ENCODE peak calls at places on chromosome 3, in five cellular contexts. One of them, this sample, is unnamed.
A peak's percentile ranks its signal among the peaks of the same experiment; 100 is the strongest.

GRCh38 chr3:98602078-98602678 is 8.8 kb upstream of the CPOX start:
- DNase-seq in cardiac muscle cell: peak; percentile 84
- DNase-seq in HCT116: peak; percentile 71
- DNase-seq in GM06990: no peak
- DNase-seq in BE2C: peak; percentile 50
- DNase-seq in this sample: peak; percentile 36

GRCh38 chr3:51581529-51581928 is 43.0 kb downstream of the RAD54L2 start:
- DNase-seq in GM06990: no peak
- DNase-seq in cardiac muscle cell: peak; percentile 21
- DNase-seq in BE2C: peak; percentile 24
- DNase-seq in HCT116: no peak
- DNase-seq in this sample: peak; percentile 65

GRCh38 chr3:56787784-56788256 is 13.9 kb downstream of the ARHGEF3 start:
- DNase-seq in GM06990: peak; percentile 63
- DNase-seq in cardiac muscle cell: no peak
- DNase-seq in BE2C: no peak
- DNase-seq in HCT116: no peak
- DNase-seq in this sample: no peak

GRCh38 chr3:126540946-126541627 is 17.1 kb downstream of the CHST13 start:
- DNase-seq in GM06990: no peak
- DNase-seq in HCT116: no peak
- DNase-seq in BE2C: no peak
- DNase-seq in cardiac muscle cell: no peak
- DNase-seq in this sample: no peak

GRCh38 chr3:124765197-124765596 is 34.9 kb downstream of the UMPS start:
- DNase-seq in BE2C: no peak
- DNase-seq in cardiac muscle cell: no peak
- DNase-seq in GM06990: no peak
- DNase-seq in HCT116: no peak
- DNase-seq in this sample: no peak

GRCh38 chr3:11803977-11804903 is 42.4 kb downstream of the TAMM41 start:
- DNase-seq in BE2C: peak; percentile 23
- DNase-seq in GM06990: no peak
- DNase-seq in cardiac muscle cell: peak; percentile 78
- DNase-seq in HCT116: peak; percentile 35
- DNase-seq in this sample: peak; percentile 37

GRCh38 chr3:152317184-152317583 is 48.5 kb downstream of the MBNL1 start:
- DNase-seq in BE2C: no peak
- DNase-seq in cardiac muscle cell: no peak
- DNase-seq in HCT116: no peak
- DNase-seq in GM06990: no peak
- DNase-seq in this sample: no peak

GRCh38 chr3:133295199-133295901 is 104.5 kb upstream of the BFSP2 start:
- DNase-seq in cardiac muscle cell: peak; percentile 19
- DNase-seq in GM06990: peak; percentile 16
- DNase-seq in BE2C: peak; percentile 64
- DNase-seq in HCT116: no peak
- DNase-seq in this sample: no peak

GRCh38 chr3:50632450-50632849 is 15.5 kb downstream of the MAPKAPK3 start:
- DNase-seq in cardiac muscle cell: no peak
- DNase-seq in HCT116: no peak
- DNase-seq in GM06990: no peak
- DNase-seq in BE2C: peak; percentile 50
- DNase-seq in this sample: no peak

GRCh38 chr3:101928890-101929289 is 79.6 kb downstream of the NFKBIZ start:
- DNase-seq in GM06990: no peak
- DNase-seq in BE2C: no peak
- DNase-seq in cardiac muscle cell: peak; percentile 33
- DNase-seq in HCT116: no peak
- DNase-seq in this sample: no peak

GRCh38 chr3:63279000-63279366 is 875 bp downstream of the SYNPR start:
- DNase-seq in BE2C: peak; percentile 25
- DNase-seq in HCT116: no peak
- DNase-seq in GM06990: no peak
- DNase-seq in cardiac muscle cell: no peak
- DNase-seq in this sample: no peak

GRCh38 chr3:9198805-9199386 is 50.5 kb downstream of the SRGAP3 start:
- DNase-seq in BE2C: no peak
- DNase-seq in cardiac muscle cell: peak; percentile 3
- DNase-seq in HCT116: no peak
- DNase-seq in GM06990: no peak
- DNase-seq in this sample: no peak

GRCh38 chr3:33791477-33792166 is 6.8 kb upstream of the PDCD6IP start:
- DNase-seq in BE2C: no peak
- DNase-seq in cardiac muscle cell: no peak
- DNase-seq in HCT116: no peak
- DNase-seq in GM06990: peak; percentile 5
- DNase-seq in this sample: no peak

GRCh38 chr3:151426337-151426648 is 34.6 kb downstream of the IGSF10 start:
- DNase-seq in GM06990: peak; percentile 21
- DNase-seq in cardiac muscle cell: no peak
- DNase-seq in HCT116: peak; percentile 15
- DNase-seq in BE2C: no peak
- DNase-seq in this sample: no peak

GRCh38 chr3:50170689-50171088 is 15.6 kb downstream of the SEMA3F start:
- DNase-seq in cardiac muscle cell: peak; percentile 80
- DNase-seq in BE2C: no peak
- DNase-seq in HCT116: no peak
- DNase-seq in GM06990: no peak
- DNase-seq in this sample: no peak

GRCh38 chr3:4981160-4981687 is 2.0 kb downstream of the BHLHE40 start:
- DNase-seq in HCT116: no peak
- DNase-seq in cardiac muscle cell: peak; percentile 43
- DNase-seq in GM06990: no peak
- DNase-seq in BE2C: no peak
- DNase-seq in this sample: no peak
- H3K27me3 ChIP-seq in HCT116: no peaks in the 10 kb centered on the region
- H3K27me3 ChIP-seq in cardiac muscle cell: no peaks in the 10 kb centered on the region
- H3K27me3 ChIP-seq in GM06990: no peaks in the 10 kb centered on the region
- H3K27me3 ChIP-seq in BE2C: no peaks in the 10 kb centered on the region
- H3K27me3 ChIP-seq in this sample: no peaks in the 10 kb centered on the region

GRCh38 chr3:16171825-16172224 is 2.7 kb upstream of the GALNT15 start:
- DNase-seq in HCT116: no peak
- DNase-seq in GM06990: no peak
- DNase-seq in BE2C: no peak
- DNase-seq in cardiac muscle cell: no peak
- DNase-seq in this sample: no peak
- TF ChIP-seq CTCF in HCT116: no peak
- TF ChIP-seq CTCF in GM06990: no peak
- TF ChIP-seq CTCF in BE2C: no peak
- TF ChIP-seq CTCF in cardiac muscle cell: no peak
- TF ChIP-seq CTCF in this sample: no peak

GRCh38 chr3:172100482-172100881 is 61.1 kb downstream of the FNDC3B start:
- DNase-seq in GM06990: no peak
- DNase-seq in cardiac muscle cell: no peak
- DNase-seq in BE2C: no peak
- DNase-seq in HCT116: no peak
- DNase-seq in this sample: no peak
- H3K27me3 ChIP-seq in GM06990: no peaks in the 10 kb centered on the region
- H3K27me3 ChIP-seq in cardiac muscle cell: no peaks in the 10 kb centered on the region
- H3K27me3 ChIP-seq in BE2C: no peaks in the 10 kb centered on the region
- H3K27me3 ChIP-seq in HCT116: no peaks in the 10 kb centered on the region
- H3K27me3 ChIP-seq in this sample: no peaks in the 10 kb centered on the region

DNA sequence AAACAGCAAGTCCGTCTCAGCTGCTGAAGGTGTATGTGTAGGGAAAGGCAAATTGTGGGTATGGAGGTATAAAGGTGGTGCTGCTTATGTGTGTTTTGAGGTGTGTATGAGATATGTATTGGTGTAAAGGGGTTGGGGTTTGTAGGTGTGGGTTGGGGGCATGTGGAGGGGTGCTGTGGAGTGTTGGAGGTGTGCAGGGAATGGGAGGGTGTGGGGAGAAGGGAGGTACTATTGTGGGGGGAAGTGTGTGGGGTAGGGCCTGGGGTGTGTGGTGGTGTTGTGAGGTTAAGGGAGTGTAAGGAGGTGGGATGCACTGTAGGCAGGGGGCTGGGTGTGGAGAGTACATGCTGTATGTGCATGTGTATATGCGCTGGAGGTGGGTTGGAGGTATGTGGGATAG is 15.7 kb downstream of the CCDC12 start:
- DNase-seq in BE2C: no peak
- DNase-seq in HCT116: no peak
- DNase-seq in GM06990: no peak
- DNase-seq in cardiac muscle cell: no peak
- DNase-seq in this sample: no peak
- TF ChIP-seq CTCF in BE2C: no peak
- TF ChIP-seq CTCF in HCT116: no peak
- TF ChIP-seq CTCF in GM06990: no peak
- TF ChIP-seq CTCF in cardiac muscle cell: no peak
- TF ChIP-seq CTCF in this sample: no peak

GRCh38 chr3:186459108-186459467 is 85.1 kb downstream of the CRYGS start:
- DNase-seq in HCT116: no peak
- DNase-seq in BE2C: no peak
- DNase-seq in cardiac muscle cell: no peak
- DNase-seq in GM06990: no peak
- DNase-seq in this sample: no peak

GRCh38 chr3:186458306-186459107 is 85.7 kb downstream of the CRYGS start:
- DNase-seq in BE2C: no peak
- DNase-seq in HCT116: no peak
- DNase-seq in cardiac muscle cell: no peak
- DNase-seq in GM06990: no peak
- DNase-seq in this sample: no peak

GRCh38 chr3:186453531-186453930 is 90.6 kb downstream of the CRYGS start:
- DNase-seq in GM06990: no peak
- DNase-seq in cardiac muscle cell: no peak
- DNase-seq in HCT116: no peak
- DNase-seq in BE2C: no peak
- DNase-seq in this sample: no peak

GRCh38 chr3:186454881-186455703 is 89.1 kb downstream of the CRYGS start:
- DNase-seq in cardiac muscle cell: no peak
- DNase-seq in HCT116: no peak
- DNase-seq in BE2C: no peak
- DNase-seq in GM06990: no peak
- DNase-seq in this sample: no peak

GRCh38 chr3:186456636-186457265 is 87.4 kb downstream of the CRYGS start:
- DNase-seq in BE2C: no peak
- DNase-seq in GM06990: no peak
- DNase-seq in cardiac muscle cell: no peak
- DNase-seq in HCT116: no peak
- DNase-seq in this sample: no peak
- H3K27me3 ChIP-seq in BE2C: no peaks in the 10 kb centered on the region
- H3K27me3 ChIP-seq in GM06990: no peaks in the 10 kb centered on the region
- H3K27me3 ChIP-seq in cardiac muscle cell: no peaks in the 10 kb centered on the region
- H3K27me3 ChIP-seq in HCT116: peaks cover 36% of the 10 kb centered on the region
- H3K27me3 ChIP-seq in this sample: no peaks in the 10 kb centered on the region

GRCh38 chr3:157136647-157137387 is 23.1 kb downstream of the CCNL1 start:
- DNase-seq in GM06990: no peak
- DNase-seq in cardiac muscle cell: peak; percentile 72
- DNase-seq in BE2C: no peak
- DNase-seq in HCT116: no peak
- DNase-seq in this sample: no peak

GRCh38 chr3:157134620-157135191 is 25.2 kb downstream of the CCNL1 start:
- DNase-seq in HCT116: no peak
- DNase-seq in cardiac muscle cell: no peak
- DNase-seq in GM06990: no peak
- DNase-seq in BE2C: no peak
- DNase-seq in this sample: no peak

GRCh38 chr3:157132936-157133335 is 27.0 kb downstream of the CCNL1 start:
- DNase-seq in BE2C: no peak
- DNase-seq in HCT116: no peak
- DNase-seq in GM06990: no peak
- DNase-seq in cardiac muscle cell: no peak
- DNase-seq in this sample: no peak

GRCh38 chr3:157133434-157134320 is 26.3 kb downstream of the CCNL1 start:
- DNase-seq in HCT116: no peak
- DNase-seq in BE2C: no peak
- DNase-seq in GM06990: no peak
- DNase-seq in cardiac muscle cell: no peak
- DNase-seq in this sample: no peak

DNA sequence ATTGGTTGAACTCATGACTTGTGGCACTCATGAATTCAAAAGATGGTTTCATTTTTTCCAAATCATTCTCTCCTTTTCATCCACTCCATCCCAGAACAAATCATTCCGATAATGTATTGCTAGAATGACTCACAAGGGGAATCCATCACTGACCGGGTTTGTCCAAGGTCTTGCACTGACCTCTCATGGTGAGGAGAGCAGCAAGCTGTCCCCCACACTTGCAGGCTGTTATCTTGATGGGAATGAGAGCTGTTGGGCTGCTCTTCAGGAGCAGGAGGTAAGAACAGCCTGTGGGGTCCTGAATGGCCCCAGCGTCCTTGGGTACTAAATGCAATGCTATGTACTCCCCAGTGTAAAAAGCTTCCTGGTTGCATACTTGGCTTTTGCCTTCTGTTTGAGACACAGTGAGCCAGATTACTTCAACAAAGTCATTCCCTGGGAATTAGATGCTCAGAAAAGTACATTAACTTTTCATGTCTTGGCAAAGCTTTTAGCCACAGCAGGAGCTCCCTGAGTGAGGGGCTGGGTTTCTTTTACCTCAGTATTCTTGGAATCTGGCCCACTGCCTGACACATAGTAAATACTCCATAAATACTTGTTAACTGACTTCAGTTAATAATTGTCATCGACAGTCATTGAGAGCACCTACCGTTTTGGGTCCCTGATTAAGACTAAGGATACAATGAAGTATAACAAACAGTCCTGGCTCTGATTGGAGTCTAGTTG is 24.1 kb downstream of the CCNL1 start:
- DNase-seq in GM06990: no peak
- DNase-seq in BE2C: no peak
- DNase-seq in HCT116: no peak
- DNase-seq in cardiac muscle cell: peak; percentile 75
- DNase-seq in this sample: no peak
- TF ChIP-seq CTCF in GM06990: no peak
- TF ChIP-seq CTCF in BE2C: no peak
- TF ChIP-seq CTCF in HCT116: no peak
- TF ChIP-seq CTCF in cardiac muscle cell: peak; percentile 25
- TF ChIP-seq CTCF in this sample: peak; percentile 1

DNA sequence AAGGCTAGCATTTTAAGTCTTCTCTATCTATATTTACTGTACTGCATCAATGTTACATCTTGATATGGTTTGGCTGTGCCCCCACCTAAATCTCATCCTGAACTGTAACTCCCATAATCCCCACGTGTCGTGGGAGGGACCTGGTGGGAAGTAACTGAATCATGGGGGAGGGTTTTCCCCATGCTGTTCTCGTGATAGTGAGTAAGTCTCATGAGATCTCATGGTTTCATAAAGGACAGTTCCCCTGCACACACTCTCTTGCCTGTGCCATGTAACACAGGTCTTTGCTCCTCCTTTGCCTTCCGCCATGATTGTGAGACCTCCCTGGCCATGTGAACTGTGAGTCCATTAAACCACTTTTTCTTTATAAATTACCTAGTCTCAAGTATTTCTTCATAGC is 161.5 kb downstream of the TBC1D5 start:
- DNase-seq in cardiac muscle cell: no peak
- DNase-seq in HCT116: no peak
- DNase-seq in GM06990: no peak
- DNase-seq in BE2C: no peak
- DNase-seq in this sample: no peak
- H3K27me3 ChIP-seq in cardiac muscle cell: no peaks in the 10 kb centered on the region
- H3K27me3 ChIP-seq in HCT116: no peaks in the 10 kb centered on the region
- H3K27me3 ChIP-seq in GM06990: no peaks in the 10 kb centered on the region
- H3K27me3 ChIP-seq in BE2C: no peaks in the 10 kb centered on the region
- H3K27me3 ChIP-seq in this sample: no peaks in the 10 kb centered on the region

GRCh38 chr3:69671082-69671952 is 67.9 kb upstream of the MITF start:
- DNase-seq in BE2C: peak; percentile 81
- DNase-seq in GM06990: no peak
- DNase-seq in cardiac muscle cell: peak; percentile 65
- DNase-seq in HCT116: peak; percentile 15
- DNase-seq in this sample: no peak
- TF ChIP-seq CTCF in BE2C: peak; percentile 76
- TF ChIP-seq CTCF in GM06990: peak; percentile 56
- TF ChIP-seq CTCF in cardiac muscle cell: peak; percentile 70
- TF ChIP-seq CTCF in HCT116: peak; percentile 38
- TF ChIP-seq CTCF in this sample: peak; percentile 52

GRCh38 chr3:15171096-15171495 is 35.0 kb upstream of the CAPN7 start:
- DNase-seq in cardiac muscle cell: peak; percentile 37
- DNase-seq in HCT116: no peak
- DNase-seq in GM06990: no peak
- DNase-seq in BE2C: no peak
- DNase-seq in this sample: no peak
- H3K27me3 ChIP-seq in cardiac muscle cell: peaks cover 31% of the 10 kb centered on the region
- H3K27me3 ChIP-seq in HCT116: no peaks in the 10 kb centered on the region
- H3K27me3 ChIP-seq in GM06990: no peaks in the 10 kb centered on the region
- H3K27me3 ChIP-seq in BE2C: no peaks in the 10 kb centered on the region
- H3K27me3 ChIP-seq in this sample: no peaks in the 10 kb centered on the region